ENCODE peak calls at places on chromosomes 1 and 21, in six cellular contexts. One of them, this sample, is unnamed.

GRCh38 chr1:101293461-101294045 is 56.7 kb downstream of the S1PR1 start:
- DNase-seq in stomach: no peak
- DNase-seq in GM12878: peak; percentile 95
- DNase-seq in body of pancreas: no peak
- DNase-seq in testis: no peak
- DNase-seq in adrenal gland: no peak
- DNase-seq in this sample: no peak

GRCh38 chr21:31088196-31088751 is 50.0 kb upstream of the KRTAP19-8 start:
- DNase-seq in stomach: no peak
- DNase-seq in GM12878: no peak
- DNase-seq in body of pancreas: no peak
- DNase-seq in testis: peak; percentile 88
- DNase-seq in adrenal gland: no peak
- DNase-seq in this sample: no peak

GRCh38 chr1:203200059-203200553 is 13.6 kb upstream of the CHI3L1 start:
- DNase-seq in stomach: peak; percentile 18
- DNase-seq in GM12878: no peak
- DNase-seq in body of pancreas: peak; percentile 28
- DNase-seq in testis: no peak
- DNase-seq in adrenal gland: no peak
- DNase-seq in this sample: peak; percentile 72

GRCh38 chr1:157154940-157155514 is 16.8 kb upstream of the ETV3 start:
- DNase-seq in stomach: peak; percentile 89
- DNase-seq in GM12878: no peak
- DNase-seq in body of pancreas: peak; percentile 86
- DNase-seq in testis: peak; percentile 70
- DNase-seq in adrenal gland: peak; percentile 66
- DNase-seq in this sample: no peak

GRCh38 chr1:68327414-68327813 is 95.1 kb upstream of the WLS start:
- DNase-seq in stomach: no peak
- DNase-seq in GM12878: no peak
- DNase-seq in body of pancreas: no peak
- DNase-seq in testis: no peak
- DNase-seq in adrenal gland: no peak
- DNase-seq in this sample: no peak

GRCh38 chr1:99264201-99265021 is at the start of gene PLPPR4:
- DNase-seq in stomach: peak; percentile 27
- DNase-seq in GM12878: no peak
- DNase-seq in body of pancreas: peak; percentile 44
- DNase-seq in testis: peak; percentile 61
- DNase-seq in adrenal gland: peak; percentile 17
- DNase-seq in this sample: peak; percentile 63

GRCh38 chr1:184210048-184210447 is 158.5 kb downstream of the TSEN15 start:
- DNase-seq in stomach: no peak
- DNase-seq in GM12878: no peak
- DNase-seq in body of pancreas: peak; percentile 26
- DNase-seq in testis: no peak
- DNase-seq in adrenal gland: peak; percentile 39
- DNase-seq in this sample: peak; percentile 68

GRCh38 chr1:65026235-65026634 is 59.9 kb upstream of the JAK1 start:
- DNase-seq in stomach: no peak
- DNase-seq in GM12878: no peak
- DNase-seq in body of pancreas: no peak
- DNase-seq in testis: no peak
- DNase-seq in adrenal gland: no peak
- DNase-seq in this sample: no peak

GRCh38 chr1:6438047-6438525 is 13.5 kb downstream of the ESPN start:
- DNase-seq in stomach: peak; percentile 69
- DNase-seq in GM12878: peak; percentile 12
- DNase-seq in body of pancreas: peak; percentile 64
- DNase-seq in testis: peak; percentile 88
- DNase-seq in adrenal gland: peak; percentile 64
- DNase-seq in this sample: no peak

GRCh38 chr1:28926629-28927441 is 12.5 kb downstream of the EPB41 start:
- DNase-seq in stomach: no peak
- DNase-seq in GM12878: peak; percentile 91
- DNase-seq in body of pancreas: peak; percentile 30
- DNase-seq in testis: no peak
- DNase-seq in adrenal gland: no peak
- DNase-seq in this sample: no peak

GRCh38 chr1:177274687-177275211 is 104.0 kb downstream of the BRINP2 start:
- DNase-seq in stomach: peak; percentile 47
- DNase-seq in GM12878: no peak
- DNase-seq in body of pancreas: peak; percentile 65
- DNase-seq in testis: peak; percentile 60
- DNase-seq in adrenal gland: peak; percentile 70
- DNase-seq in this sample: peak; percentile 75

GRCh38 chr21:41823906-41824305 is 55.2 kb downstream of the PRDM15 start:
- DNase-seq in stomach: no peak
- DNase-seq in GM12878: no peak
- DNase-seq in body of pancreas: no peak
- DNase-seq in testis: no peak
- DNase-seq in adrenal gland: no peak
- DNase-seq in this sample: peak; percentile 40

GRCh38 chr1:200654660-200655059 is 15.0 kb downstream of the DDX59 start:
- DNase-seq in stomach: no peak
- DNase-seq in GM12878: no peak
- DNase-seq in body of pancreas: no peak
- DNase-seq in testis: no peak
- DNase-seq in adrenal gland: no peak
- DNase-seq in this sample: no peak

GRCh38 chr21:27817061-27817460 is 850.2 kb upstream of the ADAMTS5 start:
- DNase-seq in stomach: no peak
- DNase-seq in GM12878: no peak
- DNase-seq in body of pancreas: no peak
- DNase-seq in testis: no peak
- DNase-seq in adrenal gland: no peak
- DNase-seq in this sample: no peak

GRCh38 chr1:51960262-51960661 is 30.2 kb downstream of the RAB3B start:
- DNase-seq in stomach: no peak
- DNase-seq in GM12878: no peak
- DNase-seq in body of pancreas: peak; percentile 57
- DNase-seq in testis: no peak
- DNase-seq in adrenal gland: no peak
- DNase-seq in this sample: no peak

GRCh38 chr1:115188680-115189395 is 99.5 kb upstream of the TSPAN2 start:
- DNase-seq in stomach: no peak
- DNase-seq in GM12878: no peak
- DNase-seq in body of pancreas: no peak
- DNase-seq in testis: no peak
- DNase-seq in adrenal gland: no peak
- DNase-seq in this sample: no peak

GRCh38 chr21:37871121-37871862 is 45.0 kb downstream of the KCNJ6 start:
- DNase-seq in stomach: no peak
- DNase-seq in GM12878: no peak
- DNase-seq in body of pancreas: no peak
- DNase-seq in testis: no peak
- DNase-seq in adrenal gland: no peak
- DNase-seq in this sample: no peak

GRCh38 chr1:235417101-235417697 is 50.0 kb downstream of the TBCE start:
- DNase-seq in stomach: peak; percentile 62
- DNase-seq in GM12878: peak; percentile 34
- DNase-seq in body of pancreas: peak; percentile 72
- DNase-seq in testis: peak; percentile 66
- DNase-seq in adrenal gland: peak; percentile 53
- DNase-seq in this sample: peak; percentile 69

GRCh38 chr1:41626616-41627375 is 142.3 kb upstream of the EDN2 start:
- DNase-seq in stomach: no peak
- DNase-seq in GM12878: peak; percentile 33
- DNase-seq in body of pancreas: peak; percentile 11
- DNase-seq in testis: no peak
- DNase-seq in adrenal gland: no peak
- DNase-seq in this sample: peak; percentile 38
- H3K4me1 ChIP-seq in stomach: peaks cover 13% of the 10 kb centered on the region
- H3K4me1 ChIP-seq in GM12878: peaks cover 25% of the 10 kb centered on the region
- H3K4me1 ChIP-seq in body of pancreas: peaks cover 17% of the 10 kb centered on the region
- H3K4me1 ChIP-seq in testis: no peaks in the 10 kb centered on the region
- H3K4me1 ChIP-seq in adrenal gland: no peaks in the 10 kb centered on the region
- H3K4me1 ChIP-seq in this sample: no peaks in the 10 kb centered on the region

GRCh38 chr1:161198206-161198876 is 513 bp downstream of the ADAMTS4 start:
- DNase-seq in stomach: no peak
- DNase-seq in GM12878: no peak
- DNase-seq in body of pancreas: no peak
- DNase-seq in testis: no peak
- DNase-seq in adrenal gland: peak; percentile 50
- DNase-seq in this sample: peak; percentile 77

GRCh38 chr1:161199506-161200119 is 759 bp upstream of the ADAMTS4 start:
- DNase-seq in stomach: no peak
- DNase-seq in GM12878: no peak
- DNase-seq in body of pancreas: no peak
- DNase-seq in testis: no peak
- DNase-seq in adrenal gland: peak; percentile 19
- DNase-seq in this sample: no peak

GRCh38 chr1:161200421-161200991 is 1.7 kb upstream of the ADAMTS4 start:
- DNase-seq in stomach: no peak
- DNase-seq in GM12878: no peak
- DNase-seq in body of pancreas: no peak
- DNase-seq in testis: no peak
- DNase-seq in adrenal gland: peak; percentile 19
- DNase-seq in this sample: no peak

GRCh38 chr1:161197560-161198205 is 1.2 kb downstream of the ADAMTS4 start:
- DNase-seq in stomach: no peak
- DNase-seq in GM12878: no peak
- DNase-seq in body of pancreas: no peak
- DNase-seq in testis: no peak
- DNase-seq in adrenal gland: no peak
- DNase-seq in this sample: no peak

GRCh38 chr1:161198877-161199431 is at the start of gene ADAMTS4:
- DNase-seq in stomach: peak; percentile 43
- DNase-seq in GM12878: no peak
- DNase-seq in body of pancreas: peak; percentile 58
- DNase-seq in testis: peak; percentile 56
- DNase-seq in adrenal gland: peak; percentile 60
- DNase-seq in this sample: peak; percentile 89
- TF ChIP-seq POLR2A in stomach: no peak
- TF ChIP-seq POLR2A in GM12878: no peak
- TF ChIP-seq POLR2A in body of pancreas: no peak
- TF ChIP-seq POLR2A in testis: no peak
- TF ChIP-seq POLR2A in adrenal gland: peak; percentile 74
- TF ChIP-seq POLR2A in this sample: no peak

GRCh38 chr21:44353200-44353970 is at the start of gene TRPM2:
- DNase-seq in stomach: peak; percentile 40
- DNase-seq in GM12878: no peak
- DNase-seq in body of pancreas: peak; percentile 67
- DNase-seq in testis: no peak
- DNase-seq in adrenal gland: peak; percentile 54
- DNase-seq in this sample: no peak

GRCh38 chr21:44357064-44357837 is 3.8 kb downstream of the TRPM2 start:
- DNase-seq in stomach: no peak
- DNase-seq in GM12878: no peak
- DNase-seq in body of pancreas: no peak
- DNase-seq in testis: no peak
- DNase-seq in adrenal gland: no peak
- DNase-seq in this sample: no peak

GRCh38 chr21:44356636-44357035 is 3.2 kb downstream of the TRPM2 start:
- DNase-seq in stomach: no peak
- DNase-seq in GM12878: no peak
- DNase-seq in body of pancreas: no peak
- DNase-seq in testis: no peak
- DNase-seq in adrenal gland: no peak
- DNase-seq in this sample: no peak

GRCh38 chr21:44354001-44354405 is 582 bp downstream of the TRPM2 start:
- DNase-seq in stomach: no peak
- DNase-seq in GM12878: no peak
- DNase-seq in body of pancreas: peak; percentile 50
- DNase-seq in testis: no peak
- DNase-seq in adrenal gland: no peak
- DNase-seq in this sample: no peak

DNA sequence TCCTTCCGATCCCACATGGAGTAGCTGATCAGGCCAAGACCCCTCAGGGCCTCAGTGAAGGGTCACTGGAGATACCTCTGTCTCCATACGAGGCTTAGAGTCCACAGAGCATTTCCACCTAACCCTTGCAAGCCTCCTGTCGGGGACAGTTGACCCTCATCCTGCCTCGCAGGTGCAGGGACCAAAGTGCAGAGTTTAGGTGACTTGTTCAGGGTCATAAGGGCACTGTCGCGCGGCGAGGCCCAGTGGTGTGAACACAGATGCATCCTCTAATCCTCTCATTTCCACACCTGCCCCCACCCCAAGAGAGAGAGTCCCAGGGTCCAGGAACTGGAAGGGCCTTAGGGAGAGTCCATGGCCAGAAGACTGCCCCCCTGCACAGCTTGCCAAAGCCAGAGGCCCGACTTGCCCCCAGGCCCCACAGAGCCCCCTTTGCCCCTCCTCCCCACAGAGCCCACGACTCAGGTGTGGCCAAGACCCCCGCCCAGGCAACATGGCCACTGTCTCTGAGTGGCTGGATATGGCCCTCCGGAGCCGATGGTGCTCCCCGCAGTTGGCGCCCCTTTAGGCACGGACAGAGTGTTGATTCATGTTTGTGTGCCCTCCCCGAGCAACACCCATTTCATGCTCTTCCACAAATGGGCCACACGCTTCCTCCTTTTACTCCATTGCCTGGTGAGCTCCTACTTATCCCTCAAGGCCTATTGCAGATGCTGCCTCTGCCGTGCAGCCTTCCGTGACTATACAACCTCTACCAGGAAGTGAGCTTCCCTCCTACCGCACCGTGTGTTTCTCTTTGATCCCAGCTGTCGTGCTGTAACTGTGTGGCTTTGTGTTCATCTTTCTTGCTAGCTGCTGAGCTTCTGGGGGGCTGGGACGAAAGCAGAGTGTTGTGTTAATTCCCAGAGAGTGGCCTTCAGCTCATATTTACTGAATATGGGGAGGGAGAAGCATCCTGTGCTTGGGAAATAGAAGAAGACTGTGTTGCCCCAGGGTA is 1.7 kb downstream of the TRPM2 start:
- DNase-seq in stomach: no peak
- DNase-seq in GM12878: peak; percentile 35
- DNase-seq in body of pancreas: no peak
- DNase-seq in testis: no peak
- DNase-seq in adrenal gland: no peak
- DNase-seq in this sample: no peak
- H3K4me1 ChIP-seq in stomach: no peaks in the 10 kb centered on the region
- H3K4me1 ChIP-seq in GM12878: peaks cover 22% of the 10 kb centered on the region
- H3K4me1 ChIP-seq in body of pancreas: no peaks in the 10 kb centered on the region
- H3K4me1 ChIP-seq in testis: no peaks in the 10 kb centered on the region
- H3K4me1 ChIP-seq in adrenal gland: no peaks in the 10 kb centered on the region
- H3K4me1 ChIP-seq in this sample: peaks cover 3% of the 10 kb centered on the region

DNA sequence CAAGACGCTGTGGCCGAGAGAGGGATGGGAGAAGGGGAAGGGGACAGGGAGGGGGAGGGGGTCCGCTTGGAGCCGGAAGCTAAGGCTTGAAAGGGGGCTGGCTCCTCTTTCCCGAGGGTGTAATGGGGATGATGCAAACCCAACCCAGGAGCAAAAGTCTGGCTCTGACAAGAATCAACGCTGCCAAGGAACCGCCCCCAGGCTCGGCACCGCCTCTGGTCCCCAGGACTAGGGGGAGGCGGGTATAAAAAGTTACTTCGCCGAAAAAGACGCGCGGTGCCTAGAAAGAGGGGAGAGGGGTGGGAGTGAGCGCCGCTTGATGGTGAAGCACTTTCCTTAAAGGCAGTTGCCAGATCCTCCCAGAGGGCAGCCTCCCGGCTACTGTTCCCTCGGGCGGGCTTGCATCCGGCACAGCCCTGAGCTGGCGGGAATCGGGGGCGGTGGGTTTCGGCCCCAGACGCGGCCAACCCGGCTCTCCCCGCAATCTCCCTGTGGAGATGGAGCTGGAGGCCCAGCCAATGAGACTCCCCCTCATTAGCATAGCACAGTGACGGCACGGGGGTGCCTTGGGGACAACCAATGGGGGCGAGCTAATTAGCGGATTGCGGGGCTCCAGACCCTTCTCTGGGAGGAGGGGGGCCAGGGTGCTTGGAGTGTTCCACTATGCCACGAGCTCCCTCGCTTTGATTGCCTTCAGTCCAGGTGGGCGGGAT is at the start of gene KCNT2:
- DNase-seq in stomach: peak; percentile 25
- DNase-seq in GM12878: no peak
- DNase-seq in body of pancreas: peak; percentile 30
- DNase-seq in testis: peak; percentile 66
- DNase-seq in adrenal gland: peak; percentile 23
- DNase-seq in this sample: peak; percentile 87
- TF ChIP-seq POLR2A in stomach: no peak
- TF ChIP-seq POLR2A in GM12878: no peak
- TF ChIP-seq POLR2A in body of pancreas: no peak
- TF ChIP-seq POLR2A in testis: no peak
- TF ChIP-seq POLR2A in adrenal gland: no peak
- TF ChIP-seq POLR2A in this sample: no peak

This sample was measured in sigmoid colon.